ENCODE peak calls at places on chromosomes 3 and 15, in seven cellular contexts. One of them, this sample, is unnamed.

GRCh38 chr15:62021991-62022600 is 38.2 kb downstream of the VPS13C start:
- DNase-seq in uterus: no peak
- DNase-seq in mucosa of descending colon: no peak
- DNase-seq in breast epithelium: no peak
- DNase-seq in cardiac fibroblast: no peak
- DNase-seq in foreskin keratinocyte: no peak
- DNase-seq in lower leg skin: no peak
- DNase-seq in this sample: no peak

GRCh38 chr3:116299646-116300081 is 145.6 kb downstream of the LSAMP start:
- DNase-seq in uterus: no peak
- DNase-seq in mucosa of descending colon: no peak
- DNase-seq in breast epithelium: no peak
- DNase-seq in cardiac fibroblast: no peak
- DNase-seq in foreskin keratinocyte: no peak
- DNase-seq in lower leg skin: no peak
- DNase-seq in this sample: no peak

GRCh38 chr15:90870354-90871096 is 2.1 kb downstream of the FURIN start:
- DNase-seq in uterus: no peak
- DNase-seq in mucosa of descending colon: no peak
- DNase-seq in breast epithelium: no peak
- DNase-seq in cardiac fibroblast: peak
- DNase-seq in foreskin keratinocyte: no peak
- DNase-seq in lower leg skin: no peak
- DNase-seq in this sample: no peak

GRCh38 chr3:71103430-71103881 is 480.1 kb downstream of the FOXP1 start:
- DNase-seq in uterus: peak
- DNase-seq in mucosa of descending colon: peak
- DNase-seq in breast epithelium: no peak
- DNase-seq in cardiac fibroblast: peak
- DNase-seq in foreskin keratinocyte: no peak
- DNase-seq in lower leg skin: peak
- DNase-seq in this sample: no peak

GRCh38 chr3:55860040-55860439 is 372.9 kb upstream of the WNT5A start:
- DNase-seq in uterus: no peak
- DNase-seq in mucosa of descending colon: no peak
- DNase-seq in breast epithelium: no peak
- DNase-seq in cardiac fibroblast: no peak
- DNase-seq in foreskin keratinocyte: no peak
- DNase-seq in lower leg skin: no peak
- DNase-seq in this sample: no peak

GRCh38 chr3:190449801-190450200 is at the start of gene TMEM207:
- DNase-seq in uterus: no peak
- DNase-seq in mucosa of descending colon: no peak
- DNase-seq in breast epithelium: no peak
- DNase-seq in cardiac fibroblast: no peak
- DNase-seq in foreskin keratinocyte: no peak
- DNase-seq in lower leg skin: no peak
- DNase-seq in this sample: no peak

GRCh38 chr15:100879461-100880138 is at the start of gene ALDH1A3:
- DNase-seq in uterus: peak
- DNase-seq in mucosa of descending colon: no peak
- DNase-seq in breast epithelium: no peak
- DNase-seq in cardiac fibroblast: peak
- DNase-seq in foreskin keratinocyte: no peak
- DNase-seq in lower leg skin: no peak
- DNase-seq in this sample: no peak

GRCh38 chr3:156631323-156631722 is 43.1 kb upstream of the TIPARP start:
- DNase-seq in uterus: no peak
- DNase-seq in mucosa of descending colon: no peak
- DNase-seq in breast epithelium: no peak
- DNase-seq in cardiac fibroblast: no peak
- DNase-seq in foreskin keratinocyte: peak
- DNase-seq in lower leg skin: no peak
- DNase-seq in this sample: no peak

GRCh38 chr3:148253713-148254112 is 444.0 kb upstream of the AGTR1 start:
- DNase-seq in uterus: no peak
- DNase-seq in mucosa of descending colon: no peak
- DNase-seq in breast epithelium: no peak
- DNase-seq in cardiac fibroblast: no peak
- DNase-seq in foreskin keratinocyte: no peak
- DNase-seq in lower leg skin: no peak
- DNase-seq in this sample: no peak

GRCh38 chr15:49421991-49422390 is 1.1 kb upstream of the FGF7 start:
- DNase-seq in uterus: peak
- DNase-seq in mucosa of descending colon: no peak
- DNase-seq in breast epithelium: no peak
- DNase-seq in cardiac fibroblast: peak
- DNase-seq in foreskin keratinocyte: peak
- DNase-seq in lower leg skin: peak
- DNase-seq in this sample: no peak

GRCh38 chr3:54831091-54831490 is 96.8 kb downstream of the LRTM1 start:
- DNase-seq in uterus: no peak
- DNase-seq in mucosa of descending colon: no peak
- DNase-seq in breast epithelium: no peak
- DNase-seq in cardiac fibroblast: no peak
- DNase-seq in foreskin keratinocyte: no peak
- DNase-seq in lower leg skin: no peak
- DNase-seq in this sample: no peak

GRCh38 chr15:53833134-53833624 is 73.7 kb upstream of the WDR72 start:
- DNase-seq in uterus: peak
- DNase-seq in mucosa of descending colon: no peak
- DNase-seq in breast epithelium: no peak
- DNase-seq in cardiac fibroblast: peak
- DNase-seq in foreskin keratinocyte: no peak
- DNase-seq in lower leg skin: no peak
- DNase-seq in this sample: no peak

GRCh38 chr15:77863491-77864105 is 213.9 kb downstream of the TBC1D2B start:
- DNase-seq in uterus: peak
- DNase-seq in mucosa of descending colon: peak
- DNase-seq in breast epithelium: no peak
- DNase-seq in cardiac fibroblast: no peak
- DNase-seq in foreskin keratinocyte: no peak
- DNase-seq in lower leg skin: no peak
- DNase-seq in this sample: no peak

GRCh38 chr15:76343313-76343996 is 6.9 kb downstream of the ISL2 start:
- DNase-seq in uterus: no peak
- DNase-seq in mucosa of descending colon: no peak
- DNase-seq in breast epithelium: no peak
- DNase-seq in cardiac fibroblast: no peak
- DNase-seq in foreskin keratinocyte: no peak
- DNase-seq in lower leg skin: no peak
- DNase-seq in this sample: no peak

GRCh38 chr3:14256561-14257342 is 78.1 kb downstream of the LSM3 start:
- DNase-seq in uterus: no peak
- DNase-seq in mucosa of descending colon: peak
- DNase-seq in breast epithelium: no peak
- DNase-seq in cardiac fibroblast: no peak
- DNase-seq in foreskin keratinocyte: no peak
- DNase-seq in lower leg skin: no peak
- DNase-seq in this sample: no peak

GRCh38 chr3:38157117-38157516 is 8.2 kb upstream of the OXSR1 start:
- DNase-seq in uterus: no peak
- DNase-seq in mucosa of descending colon: no peak
- DNase-seq in breast epithelium: no peak
- DNase-seq in cardiac fibroblast: no peak
- DNase-seq in foreskin keratinocyte: no peak
- DNase-seq in lower leg skin: no peak
- DNase-seq in this sample: no peak

GRCh38 chr15:74133071-74133702 is 2.8 kb downstream of the ISLR2 start:
- DNase-seq in uterus: no peak
- DNase-seq in mucosa of descending colon: no peak
- DNase-seq in breast epithelium: no peak
- DNase-seq in cardiac fibroblast: peak
- DNase-seq in foreskin keratinocyte: peak
- DNase-seq in lower leg skin: no peak
- DNase-seq in this sample: no peak

GRCh38 chr3:162370136-162370535 is 873.5 kb downstream of the OTOL1 start:
- DNase-seq in uterus: no peak
- DNase-seq in mucosa of descending colon: no peak
- DNase-seq in breast epithelium: no peak
- DNase-seq in cardiac fibroblast: no peak
- DNase-seq in foreskin keratinocyte: no peak
- DNase-seq in lower leg skin: no peak
- DNase-seq in this sample: no peak

GRCh38 chr15:81336568-81336967 is 12.6 kb upstream of the STARD5 start:
- DNase-seq in uterus: no peak
- DNase-seq in mucosa of descending colon: no peak
- DNase-seq in breast epithelium: no peak
- DNase-seq in cardiac fibroblast: peak
- DNase-seq in foreskin keratinocyte: no peak
- DNase-seq in lower leg skin: no peak
- DNase-seq in this sample: no peak

GRCh38 chr15:39641187-39641889 is 60.5 kb downstream of the THBS1 start:
- DNase-seq in uterus: no peak
- DNase-seq in mucosa of descending colon: no peak
- DNase-seq in breast epithelium: no peak
- DNase-seq in cardiac fibroblast: peak
- DNase-seq in foreskin keratinocyte: peak
- DNase-seq in lower leg skin: no peak
- DNase-seq in this sample: no peak

GRCh38 chr3:185733980-185734724 is 90.7 kb downstream of the IGF2BP2 start:
- DNase-seq in uterus: no peak
- DNase-seq in mucosa of descending colon: no peak
- DNase-seq in breast epithelium: peak
- DNase-seq in cardiac fibroblast: peak
- DNase-seq in foreskin keratinocyte: peak
- DNase-seq in lower leg skin: peak
- DNase-seq in this sample: no peak

GRCh38 chr3:132595036-132595435 is 2.0 kb upstream of the ACKR4 start:
- DNase-seq in uterus: no peak
- DNase-seq in mucosa of descending colon: no peak
- DNase-seq in breast epithelium: no peak
- DNase-seq in cardiac fibroblast: peak
- DNase-seq in foreskin keratinocyte: peak
- DNase-seq in lower leg skin: no peak
- DNase-seq in this sample: no peak

GRCh38 chr3:155647988-155648591 is 96.8 kb downstream of the PLCH1 start:
- DNase-seq in uterus: no peak
- DNase-seq in mucosa of descending colon: no peak
- DNase-seq in breast epithelium: no peak
- DNase-seq in cardiac fibroblast: no peak
- DNase-seq in foreskin keratinocyte: no peak
- DNase-seq in lower leg skin: no peak
- DNase-seq in this sample: no peak

GRCh38 chr3:172003146-172003545 is 36.2 kb upstream of the FNDC3B start:
- DNase-seq in uterus: no peak
- DNase-seq in mucosa of descending colon: no peak
- DNase-seq in breast epithelium: no peak
- DNase-seq in cardiac fibroblast: no peak
- DNase-seq in foreskin keratinocyte: no peak
- DNase-seq in lower leg skin: no peak
- DNase-seq in this sample: no peak

GRCh38 chr3:192090586-192090985 is 629.6 kb downstream of the PYDC2 start:
- DNase-seq in uterus: no peak
- DNase-seq in mucosa of descending colon: no peak
- DNase-seq in breast epithelium: no peak
- DNase-seq in cardiac fibroblast: no peak
- DNase-seq in foreskin keratinocyte: no peak
- DNase-seq in lower leg skin: no peak
- DNase-seq in this sample: no peak

GRCh38 chr3:160210799-160211221 is 14.4 kb upstream of the C3orf80 start:
- DNase-seq in uterus: no peak
- DNase-seq in mucosa of descending colon: no peak
- DNase-seq in breast epithelium: no peak
- DNase-seq in cardiac fibroblast: peak
- DNase-seq in foreskin keratinocyte: peak
- DNase-seq in lower leg skin: no peak
- DNase-seq in this sample: no peak
- TF ChIP-seq CTCF in uterus: no peak
- TF ChIP-seq CTCF in mucosa of descending colon: no peak
- TF ChIP-seq CTCF in breast epithelium: no peak
- TF ChIP-seq CTCF in cardiac fibroblast: peak
- TF ChIP-seq CTCF in foreskin keratinocyte: peak
- TF ChIP-seq CTCF in lower leg skin: no peak
- TF ChIP-seq CTCF in this sample: peak

DNA sequence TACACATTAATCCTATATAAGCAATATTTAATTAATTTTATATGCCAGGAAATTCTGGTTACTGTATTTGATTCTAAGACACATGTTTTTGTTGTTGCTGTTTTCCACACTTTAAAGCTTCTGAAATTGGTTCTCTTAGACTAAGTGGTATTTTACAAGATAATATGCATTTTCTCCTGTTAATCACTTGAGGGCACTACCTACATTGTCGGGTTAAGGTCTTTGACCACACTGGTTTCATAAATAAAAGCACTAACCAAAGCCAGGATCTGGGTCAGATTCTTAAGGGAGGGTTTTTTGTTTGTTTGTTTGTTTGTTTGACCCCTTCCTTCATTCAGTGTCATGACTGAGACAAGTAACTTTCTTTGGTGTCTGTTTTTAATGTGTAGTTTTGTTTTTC is 590.2 kb downstream of the RBMS3 start:
- DNase-seq in uterus: no peak
- DNase-seq in mucosa of descending colon: no peak
- DNase-seq in breast epithelium: no peak
- DNase-seq in cardiac fibroblast: peak
- DNase-seq in foreskin keratinocyte: no peak
- DNase-seq in lower leg skin: no peak
- DNase-seq in this sample: no peak
- TF ChIP-seq CTCF in uterus: no peak
- TF ChIP-seq CTCF in mucosa of descending colon: no peak
- TF ChIP-seq CTCF in breast epithelium: no peak
- TF ChIP-seq CTCF in cardiac fibroblast: no peak
- TF ChIP-seq CTCF in foreskin keratinocyte: no peak
- TF ChIP-seq CTCF in lower leg skin: no peak
- TF ChIP-seq CTCF in this sample: no peak

GRCh38 chr3:170054204-170054603 is 16.4 kb downstream of the GPR160 start:
- DNase-seq in uterus: no peak
- DNase-seq in mucosa of descending colon: no peak
- DNase-seq in breast epithelium: no peak
- DNase-seq in cardiac fibroblast: no peak
- DNase-seq in foreskin keratinocyte: no peak
- DNase-seq in lower leg skin: no peak
- DNase-seq in this sample: no peak
- TF ChIP-seq CTCF in uterus: no peak
- TF ChIP-seq CTCF in mucosa of descending colon: no peak
- TF ChIP-seq CTCF in breast epithelium: no peak
- TF ChIP-seq CTCF in cardiac fibroblast: peak
- TF ChIP-seq CTCF in foreskin keratinocyte: peak
- TF ChIP-seq CTCF in lower leg skin: no peak
- TF ChIP-seq CTCF in this sample: peak

GRCh38 chr3:123876858-123877257 is 7.3 kb downstream of the MYLK start:
- DNase-seq in uterus: no peak
- DNase-seq in mucosa of descending colon: no peak
- DNase-seq in breast epithelium: no peak
- DNase-seq in cardiac fibroblast: no peak
- DNase-seq in foreskin keratinocyte: no peak
- DNase-seq in lower leg skin: no peak
- DNase-seq in this sample: no peak
- TF ChIP-seq CTCF in uterus: no peak
- TF ChIP-seq CTCF in mucosa of descending colon: no peak
- TF ChIP-seq CTCF in breast epithelium: no peak
- TF ChIP-seq CTCF in cardiac fibroblast: peak
- TF ChIP-seq CTCF in foreskin keratinocyte: peak
- TF ChIP-seq CTCF in lower leg skin: no peak
- TF ChIP-seq CTCF in this sample: peak

This sample was measured in type B pancreatic cell.